ENCODE peak calls at places on chromosomes 6 and 20, in five cellular contexts. One of them, this sample, is unnamed.

GRCh38 chr20:55535366-55535765 is 470.0 kb downstream of the CBLN4 start:
- DNase-seq in foreskin fibroblast: no peak
- DNase-seq in lung: no peak
- DNase-seq in PC-3: no peak
- DNase-seq in astrocyte of the spinal cord: no peak
- DNase-seq in this sample: no peak

GRCh38 chr6:42453649-42454427 is 2.1 kb upstream of the TRERF1 start:
- DNase-seq in foreskin fibroblast: peak
- DNase-seq in astrocyte of the spinal cord: peak
- DNase-seq in PC-3: no peak
- DNase-seq in lung: no peak
- DNase-seq in this sample: no peak

GRCh38 chr20:39170896-39171463 is 208.8 kb downstream of the DHX35 start:
- DNase-seq in foreskin fibroblast: no peak
- DNase-seq in lung: no peak
- DNase-seq in astrocyte of the spinal cord: no peak
- DNase-seq in PC-3: no peak
- DNase-seq in this sample: no peak

GRCh38 chr6:130587778-130588520 is 222.1 kb downstream of the TMEM200A start:
- DNase-seq in astrocyte of the spinal cord: peak
- DNase-seq in lung: no peak
- DNase-seq in PC-3: peak
- DNase-seq in foreskin fibroblast: peak
- DNase-seq in this sample: peak

GRCh38 chr6:28553986-28554881 is 28.6 kb downstream of the GPX5 start:
- DNase-seq in astrocyte of the spinal cord: no peak
- DNase-seq in lung: no peak
- DNase-seq in PC-3: no peak
- DNase-seq in foreskin fibroblast: no peak
- DNase-seq in this sample: no peak

GRCh38 chr20:38127920-38128528 is 37.0 kb downstream of the TGM2 start:
- DNase-seq in foreskin fibroblast: no peak
- DNase-seq in astrocyte of the spinal cord: no peak
- DNase-seq in PC-3: no peak
- DNase-seq in lung: no peak
- DNase-seq in this sample: no peak

GRCh38 chr6:69422474-69422873 is 374.3 kb downstream of the LMBRD1 start:
- DNase-seq in astrocyte of the spinal cord: no peak
- DNase-seq in lung: no peak
- DNase-seq in foreskin fibroblast: no peak
- DNase-seq in PC-3: no peak
- DNase-seq in this sample: no peak

GRCh38 chr6:145798530-145798929 is 16.1 kb downstream of the FBXO30 start:
- DNase-seq in lung: no peak
- DNase-seq in foreskin fibroblast: no peak
- DNase-seq in PC-3: no peak
- DNase-seq in astrocyte of the spinal cord: peak
- DNase-seq in this sample: no peak

GRCh38 chr6:56347526-56347925 is 100.1 kb upstream of the COL21A1 start:
- DNase-seq in astrocyte of the spinal cord: peak
- DNase-seq in PC-3: peak
- DNase-seq in lung: no peak
- DNase-seq in foreskin fibroblast: peak
- DNase-seq in this sample: no peak

GRCh38 chr6:73722318-73723060 is 26.5 kb downstream of the CD109 start:
- DNase-seq in foreskin fibroblast: peak
- DNase-seq in lung: no peak
- DNase-seq in PC-3: peak
- DNase-seq in astrocyte of the spinal cord: peak
- DNase-seq in this sample: peak

GRCh38 chr6:46411798-46412197 is 79.5 kb downstream of the RCAN2 start:
- DNase-seq in foreskin fibroblast: no peak
- DNase-seq in lung: no peak
- DNase-seq in PC-3: no peak
- DNase-seq in astrocyte of the spinal cord: no peak
- DNase-seq in this sample: no peak

GRCh38 chr6:104754788-104755409 is 104.8 kb downstream of the HACE1 start:
- DNase-seq in astrocyte of the spinal cord: no peak
- DNase-seq in PC-3: no peak
- DNase-seq in foreskin fibroblast: no peak
- DNase-seq in lung: no peak
- DNase-seq in this sample: peak

GRCh38 chr6:152380351-152380767 is 256.8 kb downstream of the SYNE1 start:
- DNase-seq in PC-3: peak
- DNase-seq in astrocyte of the spinal cord: peak
- DNase-seq in lung: no peak
- DNase-seq in foreskin fibroblast: peak
- DNase-seq in this sample: peak

GRCh38 chr6:137518584-137518983 is 24.4 kb upstream of the OLIG3 start:
- DNase-seq in astrocyte of the spinal cord: no peak
- DNase-seq in lung: no peak
- DNase-seq in foreskin fibroblast: no peak
- DNase-seq in PC-3: no peak
- DNase-seq in this sample: no peak

GRCh38 chr6:151389640-151390275 is 1.6 kb downstream of the ZBTB2 start:
- DNase-seq in astrocyte of the spinal cord: peak
- DNase-seq in foreskin fibroblast: peak
- DNase-seq in PC-3: peak
- DNase-seq in lung: peak
- DNase-seq in this sample: peak

GRCh38 chr6:33827546-33828451 is 24.0 kb upstream of the MLN start:
- DNase-seq in PC-3: peak
- DNase-seq in astrocyte of the spinal cord: peak
- DNase-seq in foreskin fibroblast: no peak
- DNase-seq in lung: no peak
- DNase-seq in this sample: no peak

GRCh38 chr6:136607932-136608772 is 57.9 kb upstream of the MAP7 start:
- DNase-seq in lung: peak
- DNase-seq in PC-3: peak
- DNase-seq in astrocyte of the spinal cord: peak
- DNase-seq in foreskin fibroblast: peak
- DNase-seq in this sample: peak

GRCh38 chr6:98945311-98946005 is 2.3 kb downstream of the FBXL4 start:
- DNase-seq in lung: no peak
- DNase-seq in astrocyte of the spinal cord: no peak
- DNase-seq in foreskin fibroblast: no peak
- DNase-seq in PC-3: no peak
- DNase-seq in this sample: no peak

GRCh38 chr6:10411915-10412164 is 3.0 kb downstream of the TFAP2A start:
- DNase-seq in lung: no peak
- DNase-seq in foreskin fibroblast: no peak
- DNase-seq in astrocyte of the spinal cord: no peak
- DNase-seq in PC-3: no peak
- DNase-seq in this sample: no peak

GRCh38 chr6:158558415-158559306 is 1.2 kb upstream of the TMEM181 start:
- DNase-seq in PC-3: no peak
- DNase-seq in foreskin fibroblast: no peak
- DNase-seq in astrocyte of the spinal cord: no peak
- DNase-seq in lung: no peak
- DNase-seq in this sample: no peak

GRCh38 chr20:23436681-23437080 is 2.8 kb upstream of the CSTL1 start:
- DNase-seq in foreskin fibroblast: no peak
- DNase-seq in lung: no peak
- DNase-seq in astrocyte of the spinal cord: no peak
- DNase-seq in PC-3: no peak
- DNase-seq in this sample: no peak

GRCh38 chr6:135506270-135506997 is 8.9 kb upstream of the AHI1 start:
- DNase-seq in PC-3: peak
- DNase-seq in lung: no peak
- DNase-seq in astrocyte of the spinal cord: peak
- DNase-seq in foreskin fibroblast: no peak
- DNase-seq in this sample: peak

GRCh38 chr6:155213611-155214372 is 50.0 kb upstream of the CLDN20 start:
- DNase-seq in foreskin fibroblast: no peak
- DNase-seq in astrocyte of the spinal cord: no peak
- DNase-seq in PC-3: no peak
- DNase-seq in lung: no peak
- DNase-seq in this sample: no peak

DNA sequence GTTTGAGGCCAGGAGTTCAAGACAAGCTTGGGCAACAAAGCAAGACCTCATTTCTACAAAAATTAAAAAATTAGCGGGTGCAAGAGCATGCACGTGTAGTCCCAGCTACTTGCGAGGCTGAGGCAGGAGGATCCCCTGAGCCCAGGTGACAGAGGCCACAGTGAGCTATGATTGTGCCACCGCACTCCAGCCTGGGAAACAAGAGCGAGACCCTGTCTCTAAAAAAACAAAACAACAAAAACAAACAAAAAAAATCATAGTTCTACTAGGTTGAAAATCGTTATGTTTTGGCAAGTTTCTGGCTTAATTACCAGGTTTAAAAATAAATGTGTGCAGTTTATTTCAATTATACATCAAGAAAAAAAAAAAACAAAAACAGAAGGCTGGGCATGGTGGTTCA is 2.6 kb downstream of the EIF2S2 start:
- DNase-seq in lung: no peak
- DNase-seq in PC-3: no peak
- DNase-seq in astrocyte of the spinal cord: no peak
- DNase-seq in foreskin fibroblast: no peak
- DNase-seq in this sample: no peak
- H3K4me3 ChIP-seq in lung: no peak
- H3K4me3 ChIP-seq in PC-3: peak
- H3K4me3 ChIP-seq in astrocyte of the spinal cord: no peak
- H3K4me3 ChIP-seq in foreskin fibroblast: no peak
- H3K4me3 ChIP-seq in this sample: no peak

GRCh38 chr6:13487122-13488014 is at the start of gene GFOD1:
- DNase-seq in PC-3: peak
- DNase-seq in foreskin fibroblast: peak
- DNase-seq in lung: peak
- DNase-seq in astrocyte of the spinal cord: peak
- DNase-seq in this sample: peak
- TF ChIP-seq CTCF in PC-3: peak
- TF ChIP-seq CTCF in foreskin fibroblast: no peak
- TF ChIP-seq CTCF in lung: no peak
- TF ChIP-seq CTCF in astrocyte of the spinal cord: peak
- TF ChIP-seq CTCF in this sample: peak

GRCh38 chr20:35601021-35601973 is 14.3 kb upstream of the SPAG4 start:
- DNase-seq in lung: peak
- DNase-seq in astrocyte of the spinal cord: peak
- DNase-seq in foreskin fibroblast: peak
- DNase-seq in PC-3: no peak
- DNase-seq in this sample: peak
- H3K4me3 ChIP-seq in lung: peak
- H3K4me3 ChIP-seq in astrocyte of the spinal cord: peak
- H3K4me3 ChIP-seq in foreskin fibroblast: peak
- H3K4me3 ChIP-seq in PC-3: no peak
- H3K4me3 ChIP-seq in this sample: peak

DNA sequence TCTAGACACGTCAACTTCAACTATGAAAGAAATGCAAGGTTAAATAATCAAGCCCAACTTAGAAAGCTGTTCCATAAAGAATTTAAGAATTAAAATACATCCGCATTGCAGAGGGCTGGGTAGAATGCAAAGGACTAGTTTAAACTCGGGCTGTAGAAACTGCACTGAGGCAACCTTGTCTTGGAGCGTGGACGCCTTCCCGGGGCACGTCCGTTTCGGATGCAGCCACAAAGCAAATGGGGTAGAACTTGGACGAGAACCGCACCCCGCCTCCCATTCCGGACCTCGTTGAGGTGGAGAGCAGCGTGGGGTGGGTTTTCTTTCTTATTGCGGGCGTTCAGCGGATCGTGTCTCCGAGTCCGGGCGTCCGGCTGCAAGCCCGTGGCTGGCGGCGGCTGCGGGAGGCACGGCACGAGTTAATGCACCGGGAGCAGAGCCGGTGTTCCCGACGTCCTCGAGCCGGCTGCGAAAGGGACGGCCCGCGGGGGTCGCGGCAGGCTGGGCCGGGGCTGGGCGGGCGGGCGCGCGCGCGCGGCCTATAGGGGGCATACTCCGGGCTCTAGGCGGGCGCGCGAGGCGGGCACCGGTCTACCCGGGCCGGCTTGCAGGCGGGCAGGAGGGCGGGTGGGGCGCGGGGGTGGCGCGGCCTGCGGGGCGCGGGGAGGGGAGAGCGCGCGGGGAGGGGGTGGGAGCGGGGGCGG is 2.0 kb downstream of the JARID2 start:
- DNase-seq in lung: peak
- DNase-seq in astrocyte of the spinal cord: peak
- DNase-seq in foreskin fibroblast: no peak
- DNase-seq in PC-3: peak
- DNase-seq in this sample: peak
- TF ChIP-seq CTCF in lung: no peak
- TF ChIP-seq CTCF in astrocyte of the spinal cord: peak
- TF ChIP-seq CTCF in foreskin fibroblast: no peak
- TF ChIP-seq CTCF in PC-3: peak
- TF ChIP-seq CTCF in this sample: no peak

GRCh38 chr6:116060572-116061283 is at the start of gene FRK:
- DNase-seq in lung: peak
- DNase-seq in foreskin fibroblast: no peak
- DNase-seq in astrocyte of the spinal cord: peak
- DNase-seq in PC-3: peak
- DNase-seq in this sample: peak
- H3K4me3 ChIP-seq in lung: peak
- H3K4me3 ChIP-seq in foreskin fibroblast: peak
- H3K4me3 ChIP-seq in astrocyte of the spinal cord: no peak
- H3K4me3 ChIP-seq in PC-3: peak
- H3K4me3 ChIP-seq in this sample: peak

DNA sequence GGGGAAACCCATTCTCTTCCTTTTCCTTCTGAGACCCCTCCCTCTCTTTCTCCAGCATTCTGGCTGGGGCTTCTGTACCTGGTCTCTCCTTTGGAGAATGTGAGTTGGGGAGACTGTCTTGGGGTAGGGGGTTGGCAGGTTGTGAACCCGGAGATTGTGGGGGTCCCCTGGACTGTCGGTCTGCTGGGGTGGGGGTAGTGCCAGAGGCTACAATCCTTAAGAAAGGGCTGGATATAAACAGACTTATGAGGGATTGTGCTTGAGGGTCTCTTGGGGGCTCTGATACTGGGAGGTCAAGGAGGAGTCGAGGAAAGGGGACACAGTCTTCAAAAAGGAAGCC is 2.4 kb downstream of the SPAG4 start:
- DNase-seq in astrocyte of the spinal cord: no peak
- DNase-seq in PC-3: no peak
- DNase-seq in foreskin fibroblast: no peak
- DNase-seq in lung: no peak
- DNase-seq in this sample: no peak
- TF ChIP-seq CTCF in astrocyte of the spinal cord: no peak
- TF ChIP-seq CTCF in PC-3: peak
- TF ChIP-seq CTCF in foreskin fibroblast: peak
- TF ChIP-seq CTCF in lung: no peak
- TF ChIP-seq CTCF in this sample: no peak